ENCODE peak calls at places on chromosomes 2 and 18, in eight cellular contexts. B is right atrium auricular region, D is left cardiac atrium, O is PC-9, C is nephron progenitor cell, V is T-helper 9 cell, Z is NCI-H2029 treated with DMSO at 0.1 percent for 48 hours, Q is NB4. P is an unnamed sample.

GRCh38 chr2:64186698-64187605 is 42.7 kb upstream of the PELI1 start:
- DNase-seq in B (no peak), D (no peak), O (no peak), C (peak; percentile 20), V (no peak), Z (no peak), Q (peak; percentile 64), P (no peak)

GRCh38 chr2:17309741-17310339 is 208.4 kb downstream of the RAD51AP2 start:
- DNase-seq in B (no peak), D (no peak), O (peak; percentile 65), C (peak; percentile 58), V (no peak), Z (peak; percentile 1), Q (peak; percentile 64), P (no peak)

GRCh38 chr18:36519358-36519757 is 221.8 kb downstream of the FHOD3 start:
- DNase-seq in B (no peak), D (no peak), O (no peak), C (no peak), V (no peak), Z (no peak), Q (peak; percentile 69), P (no peak)

GRCh38 chr18:24466766-24467165 is 6.3 kb downstream of the HRH4 start:
- DNase-seq in B (no peak), D (no peak), O (peak; percentile 41), C (no peak), V (no peak), Z (no peak), Q (no peak), P (no peak)

GRCh38 chr2:234770081-234770506 is 181.7 kb upstream of the SH3BP4 start:
- DNase-seq in B (no peak), D (no peak), O (no peak), C (no peak), V (no peak), Z (no peak), Q (no peak), P (no peak)

GRCh38 chr2:156466739-156467405 is 30.7 kb downstream of the GPD2 start:
- DNase-seq in B (peak; percentile 62), D (peak; percentile 60), O (no peak), C (no peak), V (no peak), Z (peak; percentile 49), Q (no peak), P (no peak)

GRCh38 chr2:112183327-112184025 is 45.3 kb downstream of the FBLN7 start:
- DNase-seq in B (no peak), D (no peak), O (no peak), C (no peak), V (no peak), Z (no peak), Q (no peak), P (no peak)

GRCh38 chr2:160634436-160634835 is 140.8 kb upstream of the RBMS1 start:
- DNase-seq in B (no peak), D (no peak), O (no peak), C (no peak), V (no peak), Z (no peak), Q (no peak), P (no peak)